ENCODE peak calls at places on chromosomes 5 and 9, in seven cellular contexts. K, R, P, D, V, C and X are unnamed samples.

GRCh38 chr5:7577381-7577780 is 181.4 kb downstream of the ADCY2 start:
- DNase-seq in K (no peak), R (no peak), P (no peak), D (no peak), V (no peak), C (no peak), X (no peak)

GRCh38 chr5:54676466-54676865 is 158.9 kb downstream of the SNX18 start:
- DNase-seq in K (no peak), R (no peak), P (no peak), D (no peak), V (no peak), C (no peak), X (no peak)

GRCh38 chr9:18457498-18457897 is 16.5 kb upstream of the ADAMTSL1 start:
- DNase-seq in K (no peak), R (no peak), P (no peak), D (no peak), V (no peak), C (no peak), X (no peak)

GRCh38 chr9:99006979-99007378 is 63.3 kb downstream of the COL15A1 start:
- DNase-seq in K (no peak), R (no peak), P (no peak), D (no peak), V (no peak), C (no peak), X (no peak)

GRCh38 chr5:135353952-135354721 is 44.9 kb downstream of the MACROH2A1 start:
- DNase-seq in K (no peak), R (no peak), P (no peak), D (no peak), V (no peak), C (no peak), X (no peak)

GRCh38 chr5:15501057-15501791 is 1.2 kb downstream of the FBXL7 start:
- DNase-seq in K (no peak), R (no peak), P (no peak), D (peak; percentile 18), V (no peak), C (no peak), X (no peak)

GRCh38 chr9:14298607-14299022 is 15.3 kb downstream of the NFIB start:
- DNase-seq in K (no peak), R (no peak), P (no peak), D (no peak), V (no peak), C (no peak), X (no peak)

GRCh38 chr5:96031811-96032261 is 70.2 kb upstream of the ELL2 start:
- DNase-seq in K (no peak), R (no peak), P (no peak), D (no peak), V (no peak), C (no peak), X (no peak)

GRCh38 chr9:119884411-119884810 is 515.2 kb upstream of the BRINP1 start:
- DNase-seq in K (no peak), R (no peak), P (no peak), D (no peak), V (no peak), C (no peak), X (no peak)

GRCh38 chr5:96661101-96661840 is 905 bp upstream of the CAST start:
- DNase-seq in K (peak; percentile 31), R (peak; percentile 45), P (peak; percentile 50), D (peak; percentile 39), V (peak; percentile 13), C (peak; percentile 16), X (no peak)

GRCh38 chr9:75797181-75797580 is 93.3 kb upstream of the PCSK5 start:
- DNase-seq in K (no peak), R (no peak), P (no peak), D (no peak), V (no peak), C (no peak), X (no peak)

GRCh38 chr5:170273968-170274710 is 23.4 kb downstream of the LCP2 start:
- DNase-seq in K (no peak), R (no peak), P (peak; percentile 41), D (no peak), V (peak; percentile 50), C (no peak), X (peak; percentile 48)

GRCh38 chr9:92325991-92326500 is 293 bp downstream of the CENPP start:
- DNase-seq in K (peak; percentile 44), R (no peak), P (no peak), D (no peak), V (no peak), C (no peak), X (no peak)

GRCh38 chr5:466661-467310 is 23.8 kb downstream of the EXOC3 start:
- DNase-seq in K (no peak), R (no peak), P (no peak), D (peak; percentile 4), V (no peak), C (no peak), X (no peak)

GRCh38 chr5:108867661-108868060 is 120.0 kb downstream of the FER start:
- DNase-seq in K (no peak), R (no peak), P (no peak), D (no peak), V (no peak), C (no peak), X (no peak)

GRCh38 chr5:137361275-137361674 is 137.9 kb downstream of the SPOCK1 start:
- DNase-seq in K (no peak), R (no peak), P (no peak), D (no peak), V (no peak), C (no peak), X (no peak)

GRCh38 chr5:57338068-57338848 is 144.4 kb downstream of the ACTBL2 start:
- DNase-seq in K (no peak), R (peak; percentile 19), P (no peak), D (no peak), V (peak; percentile 50), C (no peak), X (peak; percentile 53)

GRCh38 chr5:2634399-2635176 is 116.9 kb downstream of the IRX2 start:
- DNase-seq in K (no peak), R (no peak), P (no peak), D (no peak), V (no peak), C (no peak), X (no peak)

GRCh38 chr9:12884736-12885395 is 110.0 kb downstream of the LURAP1L start:
- DNase-seq in K (no peak), R (no peak), P (no peak), D (no peak), V (peak; percentile 22), C (peak; percentile 11), X (no peak)

GRCh38 chr9:29861803-29862202 is 2288.5 kb upstream of the C9orf72 start:
- DNase-seq in K (no peak), R (no peak), P (no peak), D (no peak), V (no peak), C (no peak), X (no peak)

GRCh38 chr9:120783611-120784047 is 9.6 kb downstream of the FBXW2 start:
- DNase-seq in K (no peak), R (no peak), P (no peak), D (no peak), V (no peak), C (no peak), X (peak; percentile 46)

DNA sequence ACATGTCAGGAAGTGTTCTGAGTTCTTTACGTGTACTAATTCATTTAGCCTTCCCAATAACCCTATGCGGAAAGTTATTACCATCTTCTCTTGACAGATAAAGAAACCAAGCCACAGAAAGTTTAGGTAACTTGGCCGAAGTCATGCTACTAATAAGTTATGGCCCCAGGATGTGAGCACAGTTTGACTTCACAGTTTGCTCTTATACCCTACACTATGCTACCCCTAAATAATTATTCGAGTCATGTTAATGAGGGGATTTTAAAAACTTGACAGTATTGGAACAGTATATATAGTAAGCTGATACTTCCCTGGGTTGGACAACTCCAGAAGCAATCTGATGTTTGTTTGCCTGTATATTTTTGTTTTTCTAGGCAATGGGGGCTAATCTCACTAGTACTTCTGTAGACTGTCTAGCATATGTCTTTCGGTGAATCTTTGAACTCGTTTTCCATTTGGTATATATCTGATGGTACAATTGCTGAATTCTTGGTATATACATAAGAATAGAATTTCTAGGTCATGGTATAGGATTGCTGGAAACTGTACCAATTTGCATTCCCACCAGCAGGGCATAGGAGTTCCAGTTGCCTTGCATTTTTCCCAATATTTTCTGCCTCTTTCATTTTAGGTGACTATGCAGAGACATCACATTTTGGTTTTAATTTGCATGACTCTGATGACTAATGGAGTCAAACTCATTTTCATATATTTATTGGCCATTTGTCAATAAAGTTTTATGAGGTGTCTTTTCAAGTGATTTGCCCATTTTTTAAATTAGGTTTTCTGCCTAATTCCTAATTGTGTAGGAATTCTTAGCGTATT is 29.2 kb upstream of the PDCD1LG2 start:
- DNase-seq in K (no peak), R (no peak), P (no peak), D (no peak), V (no peak), C (no peak), X (no peak)
- TF ChIP-seq CTCF in K (no peak), R (no peak), P (no peak), D (no peak), V (no peak), C (no peak), X (no peak)

GRCh38 chr5:53243403-53243802 is 133.8 kb upstream of the MOCS2 start:
- DNase-seq in K (no peak), R (no peak), P (no peak), D (no peak), V (peak; percentile 4), C (no peak), X (no peak)
- TF ChIP-seq CTCF in K (no peak), R (no peak), P (no peak), D (no peak), V (peak; percentile 10), C (no peak), X (no peak)

GRCh38 chr9:127763918-127764384 is 14.5 kb downstream of the SH2D3C start:
- DNase-seq in K (no peak), R (peak; percentile 45), P (no peak), D (peak; percentile 66), V (peak; percentile 35), C (no peak), X (no peak)
- TF ChIP-seq CTCF in K (no peak), R (peak; percentile 62), P (peak; percentile 34), D (peak; percentile 30), V (no peak), C (no peak), X (no peak)

GRCh38 chr5:180810210-180811011 is 7.8 kb upstream of the MGAT1 start:
- DNase-seq in K (peak; percentile 95), R (peak; percentile 94), P (peak; percentile 95), D (peak; percentile 99), V (peak; percentile 98), C (peak; percentile 97), X (peak; percentile 82)

GRCh38 chr5:180811012-180811622 is 8.5 kb upstream of the MGAT1 start:
- DNase-seq in K (no peak), R (no peak), P (no peak), D (no peak), V (no peak), C (no peak), X (no peak)

GRCh38 chr5:180815241-180816031 is 12.8 kb upstream of the MGAT1 start:
- DNase-seq in K (no peak), R (no peak), P (no peak), D (no peak), V (no peak), C (peak; percentile 7), X (no peak)

GRCh38 chr5:180811623-180812119 is 9.1 kb upstream of the MGAT1 start:
- DNase-seq in K (no peak), R (no peak), P (no peak), D (no peak), V (no peak), C (no peak), X (no peak)

DNA sequence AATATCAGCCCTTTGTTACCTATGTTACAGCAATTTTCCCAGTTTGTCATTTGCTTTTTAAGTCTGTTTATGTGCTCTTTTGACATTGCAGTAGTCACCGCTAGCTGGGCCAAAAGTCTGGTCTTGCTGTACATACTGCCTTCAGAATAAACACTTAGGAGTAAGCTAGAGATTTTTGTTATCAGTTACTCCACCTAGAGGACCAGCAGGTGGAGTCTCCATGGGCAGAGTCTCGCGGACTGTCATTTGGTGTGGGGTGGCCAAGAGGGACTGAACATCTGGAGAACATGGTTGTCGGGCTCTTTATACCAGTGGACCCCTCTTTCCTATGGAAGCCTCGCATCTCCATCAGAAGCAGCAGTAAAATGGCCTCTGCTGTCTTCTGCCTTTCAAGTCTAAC is 10.8 kb upstream of the MGAT1 start:
- DNase-seq in K (no peak), R (no peak), P (no peak), D (no peak), V (no peak), C (peak; percentile 9), X (no peak)
- TF ChIP-seq CTCF in K (no peak), R (peak; percentile 40), P (no peak), D (no peak), V (no peak), C (no peak), X (no peak)